ENCODE peak calls at places on chromosomes 13 and 19, in four cellular contexts. E is A549, S is HCT116, K is small intestine. H is an unnamed sample.
A peak's percentile ranks its signal among the peaks of the same experiment; 100 is the strongest.

GRCh38 chr13:40388617-40389016 is 277.8 kb downstream of the FOXO1 start:
- DNase-seq in E (no peak), S (no peak), K (peak; percentile 71), H (no peak)

GRCh38 chr19:2111425-2111824 is 14.7 kb downstream of the IZUMO4 start:
- DNase-seq in E (no peak), S (no peak), K (no peak), H (no peak)

GRCh38 chr19:17049711-17050280 is 23.2 kb upstream of the CPAMD8 start:
- DNase-seq in E (no peak), S (no peak), K (peak; percentile 19), H (no peak)

GRCh38 chr13:23636360-23636759 is 66.1 kb downstream of the TNFRSF19 start:
- DNase-seq in E (no peak), S (no peak), K (no peak), H (no peak)

GRCh38 chr19:31270897-31271568 is 78.2 kb downstream of the TSHZ3 start:
- DNase-seq in E (no peak), S (no peak), K (no peak), H (no peak)

GRCh38 chr13:113837554-113838355 is 26.1 kb downstream of the GAS6 start:
- DNase-seq in E (peak; percentile 62), S (peak; percentile 67), K (peak; percentile 68), H (no peak)

GRCh38 chr13:111346281-111346680 is 25.8 kb downstream of the TEX29 start:
- DNase-seq in E (no peak), S (no peak), K (no peak), H (no peak)

GRCh38 chr19:2923510-2923909 is 21.3 kb downstream of the ZNF77 start:
- DNase-seq in E (no peak), S (no peak), K (no peak), H (no peak)

GRCh38 chr19:10899171-10899653 is 27.9 kb downstream of the CARM1 start:
- DNase-seq in E (no peak), S (no peak), K (peak; percentile 94), H (peak; percentile 75)

GRCh38 chr13:111382877-111383276 is 62.4 kb downstream of the TEX29 start:
- DNase-seq in E (no peak), S (no peak), K (no peak), H (no peak)

GRCh38 chr19:30064021-30064699 is 122.1 kb downstream of the URI1 start:
- DNase-seq in E (no peak), S (no peak), K (no peak), H (no peak)

GRCh38 chr19:34365463-34366401 is 736 bp downstream of the GPI start:
- DNase-seq in E (no peak), S (no peak), K (peak; percentile 59), H (no peak)
- H3K27ac ChIP-seq in E (peak overlapping the region; percentile 93), S (peak overlapping the region; percentile 91), K (peak overlapping the region; percentile 85), H (peak overlapping the region; percentile 64)

DNA sequence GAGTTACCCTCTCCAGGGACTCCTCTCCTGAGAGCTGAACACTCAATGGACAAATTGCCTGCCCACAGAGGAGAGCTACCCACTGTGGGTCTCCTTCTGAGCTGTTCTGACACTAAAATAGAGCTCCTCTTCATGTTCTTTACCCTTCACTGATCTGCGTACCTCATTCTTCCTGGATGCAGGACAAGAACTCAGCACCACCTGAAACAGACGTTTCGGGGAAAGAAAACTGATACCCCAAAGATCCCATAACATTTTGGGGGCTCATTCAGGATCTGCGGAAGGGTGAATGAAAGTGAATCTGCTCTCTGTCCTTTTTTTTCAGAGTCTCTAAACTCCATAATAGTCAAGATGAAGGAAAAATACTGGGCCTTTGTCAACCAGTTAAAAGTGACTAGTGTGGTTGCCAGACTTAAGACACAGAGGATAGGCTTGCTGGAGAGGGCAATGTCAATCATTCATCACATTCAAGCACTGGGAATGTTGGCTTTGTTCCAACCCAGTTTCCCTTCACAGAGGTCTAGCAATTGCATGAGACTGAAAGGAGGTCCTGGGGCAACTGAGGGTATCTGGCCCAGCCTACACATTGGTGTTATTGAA is 136.7 kb upstream of the SLITRK6 start:
- DNase-seq in E (no peak), S (no peak), K (no peak), H (no peak)
- H3K27ac ChIP-seq in E (no peak overlapping the region), S (no peak overlapping the region), K (no peak overlapping the region), H (no peak overlapping the region)

DNA sequence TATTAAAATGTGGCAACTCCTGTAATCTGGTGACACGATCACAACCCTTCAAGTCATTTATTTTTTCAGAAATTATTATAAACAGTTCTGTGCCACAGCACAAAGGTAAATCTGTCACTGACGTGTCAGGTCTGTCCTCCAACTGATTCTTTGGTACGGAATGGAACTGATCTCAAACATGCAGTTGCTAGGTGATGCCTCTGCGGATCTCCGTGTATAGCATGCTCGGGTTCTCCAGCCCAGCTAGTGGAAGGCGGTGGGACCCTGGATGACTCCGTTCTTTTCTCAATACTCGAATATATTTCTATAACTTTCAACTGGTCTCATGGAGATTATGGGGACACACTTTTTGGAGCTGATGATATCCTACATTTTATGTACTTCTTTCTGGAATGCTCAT is 11.0 kb downstream of the RANBP3 start:
- DNase-seq in E (no peak), S (no peak), K (no peak), H (no peak)
- H3K27ac ChIP-seq in E (no peak overlapping the region), S (no peak overlapping the region), K (no peak overlapping the region), H (no peak overlapping the region)

DNA sequence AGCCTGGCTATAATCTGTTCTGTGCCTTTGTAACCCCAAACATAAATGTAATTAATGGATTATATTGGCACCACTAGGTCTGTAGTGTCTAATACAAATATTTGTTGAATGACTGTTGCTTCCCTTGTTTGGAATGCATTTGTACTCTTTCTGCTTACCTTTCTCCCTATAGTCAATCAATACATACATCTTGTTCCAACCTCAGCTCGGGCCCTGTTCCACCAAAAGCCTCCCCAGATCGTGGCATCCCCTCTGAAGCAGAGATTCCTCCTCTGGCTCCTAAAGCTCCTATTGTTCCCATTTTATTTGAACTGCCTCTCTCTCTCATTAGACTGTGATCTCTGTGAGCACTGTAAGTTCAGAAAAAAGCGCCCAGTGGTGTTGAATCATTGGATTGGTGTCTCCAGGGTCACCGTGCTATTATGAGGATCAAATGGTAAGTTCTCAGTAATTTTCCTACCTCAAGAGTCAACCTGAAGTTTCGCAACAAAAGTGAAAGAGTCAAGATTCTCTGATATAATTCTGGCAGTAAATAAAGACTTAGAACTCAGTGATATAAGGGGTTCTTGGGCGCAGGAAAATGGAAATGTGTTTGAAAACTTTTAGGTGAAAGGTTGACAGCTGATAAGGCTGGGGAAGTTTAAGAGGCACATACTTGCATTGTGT is 151.5 kb downstream of the KLF5 start:
- DNase-seq in E (no peak), S (peak; percentile 71), K (peak; percentile 71), H (no peak)
- H3K27ac ChIP-seq in E (peak overlapping the region; percentile 76), S (peak overlapping the region; percentile 52), K (peak overlapping the region; percentile 2), H (no peak overlapping the region)

DNA sequence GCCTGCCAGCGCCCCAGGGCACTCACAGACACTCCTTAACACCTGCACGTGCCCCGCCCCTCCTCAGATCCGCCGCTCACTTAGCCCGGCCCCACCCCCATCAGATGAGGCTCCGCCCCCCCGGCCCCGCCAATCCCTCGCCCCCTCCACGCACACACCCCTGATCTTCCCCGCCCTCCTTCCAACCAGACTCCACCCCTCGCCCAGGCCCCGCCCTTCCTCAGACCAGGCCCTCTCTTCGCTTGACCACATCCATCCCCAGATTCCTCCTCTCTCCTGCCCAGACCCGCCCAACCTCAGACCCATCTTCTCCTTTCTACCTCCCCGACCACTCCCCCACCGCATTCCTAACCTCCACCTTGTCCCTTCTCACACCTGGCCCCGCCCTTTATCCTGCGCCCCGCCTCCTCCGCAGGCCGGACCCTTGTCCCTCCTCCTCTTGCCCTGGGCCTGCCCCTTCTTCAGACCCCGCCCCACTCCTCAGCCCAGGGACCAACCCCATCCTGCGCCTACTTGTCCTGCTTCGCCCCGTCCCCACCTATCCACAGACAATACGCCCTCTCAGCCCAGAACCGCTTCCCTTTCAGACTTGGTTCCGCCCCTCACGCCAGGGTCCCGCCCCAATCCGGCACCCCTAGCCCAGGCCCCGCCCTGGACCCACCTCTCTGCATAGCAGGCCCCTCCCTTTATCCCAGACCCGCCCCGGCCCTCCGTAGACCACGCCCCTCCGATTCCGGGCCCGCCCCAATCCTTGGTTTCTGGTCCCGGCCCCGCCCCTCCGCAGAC is 452 bp upstream of the KLHL26 start:
- DNase-seq in E (peak; percentile 80), S (peak; percentile 87), K (peak; percentile 95), H (peak; percentile 98)
- H3K27ac ChIP-seq in E (peak overlapping the region; percentile 87), S (peak overlapping the region; percentile 78), K (no peak overlapping the region), H (peak overlapping the region; percentile 82)

GRCh38 chr19:48501961-48502719 is 9.5 kb downstream of the LMTK3 start:
- DNase-seq in E (peak; percentile 88), S (peak; percentile 99), K (peak; percentile 98), H (no peak)

GRCh38 chr19:48501446-48501960 is 10.1 kb downstream of the LMTK3 start:
- DNase-seq in E (peak; percentile 98), S (no peak), K (peak; percentile 97), H (no peak)

GRCh38 chr19:48499352-48500090 is 12.1 kb downstream of the LMTK3 start:
- DNase-seq in E (no peak), S (no peak), K (no peak), H (no peak)

GRCh38 chr19:48502720-48503018 is 9.0 kb downstream of the LMTK3 start:
- DNase-seq in E (no peak), S (no peak), K (no peak), H (no peak)

GRCh38 chr19:48500830-48501445 is 10.7 kb downstream of the LMTK3 start:
- DNase-seq in E (no peak), S (no peak), K (no peak), H (no peak)
- H3K27ac ChIP-seq in E (peak overlapping the region; percentile 85), S (peak overlapping the region; percentile 92), K (peak overlapping the region; percentile 64), H (no peak overlapping the region)

DNA sequence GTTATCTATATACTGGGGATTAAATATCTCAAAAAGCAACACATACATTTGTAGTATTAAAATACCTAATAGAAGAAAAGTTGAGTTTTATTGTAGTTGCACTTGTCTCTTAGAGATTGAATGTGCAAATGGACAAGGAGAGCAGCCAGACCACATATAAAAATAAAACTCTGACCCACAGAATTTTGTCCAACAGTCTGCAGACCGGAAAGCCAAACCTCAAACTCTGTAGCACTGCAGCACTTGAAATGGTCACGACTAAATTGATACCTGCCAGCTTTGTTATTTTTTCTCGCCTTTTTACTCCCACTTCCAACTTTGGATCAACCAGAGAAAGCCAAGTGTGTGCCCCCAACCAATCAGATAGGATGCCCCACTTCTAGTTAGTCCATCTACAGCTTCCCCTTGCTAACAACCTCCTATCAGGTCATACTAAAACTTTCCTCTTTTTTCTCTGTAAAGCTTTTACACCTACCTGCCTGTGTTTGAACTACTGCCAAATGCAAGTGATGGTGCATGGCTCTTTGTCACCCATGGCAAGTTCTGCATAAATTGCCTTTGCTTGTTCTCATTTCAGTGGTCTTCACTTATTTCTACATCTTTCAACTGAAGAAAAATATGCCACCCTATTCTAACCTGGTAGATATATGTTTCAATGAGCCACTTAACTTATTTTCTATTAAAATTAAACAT is 1250.7 kb upstream of the SPRY2 start:
- DNase-seq in E (no peak), S (no peak), K (no peak), H (no peak)
- H3K27ac ChIP-seq in E (no peak overlapping the region), S (no peak overlapping the region), K (no peak overlapping the region), H (no peak overlapping the region)

DNA sequence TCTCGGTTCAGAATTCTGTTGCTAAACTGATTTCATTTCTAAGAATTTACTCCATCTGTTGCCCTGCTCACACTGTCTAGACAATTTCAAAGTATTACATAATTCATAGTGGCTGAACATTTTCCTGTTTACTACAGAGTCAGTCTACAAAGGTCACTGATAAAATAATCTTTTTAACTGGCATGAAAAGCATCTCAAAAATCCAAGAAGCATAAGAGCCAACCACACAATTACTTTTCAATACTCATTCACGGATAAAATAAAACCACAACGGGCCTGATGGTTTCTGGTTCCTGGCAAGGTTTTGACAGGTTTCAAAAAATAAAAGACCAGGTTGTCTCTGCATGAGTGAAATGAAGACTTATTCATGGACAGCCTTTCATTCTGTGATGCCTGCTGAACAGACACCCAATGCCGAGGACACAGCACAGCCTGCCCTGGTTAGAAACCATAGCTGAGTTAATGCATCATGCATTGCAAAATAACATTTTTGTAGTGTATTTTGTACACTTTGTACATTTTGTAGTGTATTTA is 88.6 kb upstream of the IRS2 start:
- DNase-seq in E (no peak), S (no peak), K (peak; percentile 32), H (no peak)
- H3K27ac ChIP-seq in E (peak overlapping the region; percentile 30), S (no peak overlapping the region), K (peak overlapping the region; percentile 27), H (no peak overlapping the region)

H was measured in substantia nigra.